ENCODE peak calls at places on chromosomes 6 and 20, in four cellular contexts. L, U, M and I are unnamed samples.

GRCh38 chr6:162119349-162119748 is 608.2 kb downstream of the PRKN start:
- DNase-seq in M (no peak), U (no peak), L (no peak), I (no peak)

GRCh38 chr20:35271904-35272303 is 6.0 kb downstream of the MMP24OS start:
- DNase-seq in U (no peak), L (no peak), M (no peak), I (no peak)

GRCh38 chr20:652611-653109 is 340 bp downstream of the SRXN1 start:
- DNase-seq in M (no peak), U (peak; percentile 13), L (no peak), I (peak; percentile 43)

GRCh38 chr6:152316024-152316423 is 321.1 kb downstream of the SYNE1 start:
- DNase-seq in L (no peak), M (no peak), U (peak; percentile 36), I (no peak)

GRCh38 chr20:37071481-37071911 is 24.3 kb downstream of the RBL1 start:
- DNase-seq in M (no peak), L (no peak), U (no peak), I (no peak)

GRCh38 chr20:48571945-48572589 is 255.7 kb downstream of the PREX1 start:
- DNase-seq in M (no peak), U (no peak), L (no peak), I (no peak)

GRCh38 chr20:12591949-12592470 is 416.8 kb upstream of the SPTLC3 start:
- DNase-seq in M (no peak), U (no peak), L (no peak), I (no peak)

GRCh38 chr20:4135385-4136077 is 120.2 kb upstream of the RNF24 start:
- DNase-seq in L (peak; percentile 82), U (peak; percentile 90), M (no peak), I (peak; percentile 92)

GRCh38 chr6:160253714-160254113 is 4.9 kb downstream of the SLC22A2 start:
- DNase-seq in U (no peak), L (peak; percentile 40), M (no peak), I (no peak)

GRCh38 chr6:159691963-159692287 is 1.1 kb downstream of the SOD2 start:
- DNase-seq in M (no peak), L (no peak), U (no peak), I (no peak)

GRCh38 chr6:79764758-79765157 is 133.6 kb downstream of the SH3BGRL2 start:
- DNase-seq in L (no peak), M (no peak), U (no peak), I (no peak)

GRCh38 chr6:25882066-25882496 is 8.0 kb upstream of the SLC17A3 start:
- DNase-seq in M (peak; percentile 23), L (no peak), U (no peak), I (no peak)

GRCh38 chr6:156781882-156782631 is 4.9 kb downstream of the ARID1B start:
- DNase-seq in L (no peak), M (no peak), U (no peak), I (no peak)

GRCh38 chr6:133916650-133917151 is 27.8 kb downstream of the TCF21 start:
- DNase-seq in M (peak; percentile 83), L (no peak), U (peak; percentile 89), I (peak; percentile 68)

GRCh38 chr6:128601060-128601459 is 80.7 kb upstream of the PTPRK start:
- DNase-seq in M (no peak), L (peak; percentile 13), U (no peak), I (no peak)

GRCh38 chr6:131122516-131122915 is 12.8 kb upstream of the AKAP7 start:
- DNase-seq in M (no peak), L (no peak), U (no peak), I (no peak)

GRCh38 chr6:149075616-149076354 is 241.7 kb upstream of the TAB2 start:
- DNase-seq in U (no peak), L (no peak), M (no peak), I (no peak)

GRCh38 chr6:6221829-6222535 is 98.5 kb downstream of the F13A1 start:
- DNase-seq in M (no peak), U (no peak), L (no peak), I (no peak)

GRCh38 chr6:30918675-30919074 is 4.6 kb downstream of the VARS2 start:
- DNase-seq in M (no peak), U (no peak), L (no peak), I (no peak)

GRCh38 chr6:144327081-144327480 is 41.9 kb downstream of the UTRN start:
- DNase-seq in U (no peak), M (no peak), L (no peak), I (no peak)

GRCh38 chr20:59055302-59055701 is 12.7 kb upstream of the PRELID3B start:
- DNase-seq in M (no peak), U (no peak), L (no peak), I (no peak)

GRCh38 chr6:144737998-144738397 is 452.9 kb downstream of the UTRN start:
- DNase-seq in M (no peak), L (no peak), U (no peak), I (no peak)

GRCh38 chr6:25613415-25613814 is 38.6 kb upstream of the SCGN start:
- DNase-seq in M (no peak), U (no peak), L (no peak), I (no peak)

GRCh38 chr20:6679086-6679485 is 88.4 kb upstream of the BMP2 start:
- DNase-seq in M (no peak), U (no peak), L (no peak), I (no peak)